ENCODE peak calls at places on chromosomes 4 and X, in ten cellular contexts. E is mucosa of descending colon, T is coronary artery, X is glutamatergic neuron, Y is fibroblast of lung, Q is Peyer's patch, O is heart right ventricle, V is fibroblast of mammary gland, Z is upper lobe of left lung, M is B cell. U is an unnamed sample.

GRCh38 chr4:98181815-98182214 is 38.5 kb upstream of the STPG2 start:
- DNase-seq in M (no peak), X (no peak), Z (no peak), E (no peak), Y (peak), T (no peak), V (peak), O (no peak), Q (no peak), U (no peak)

GRCh38 chrX:128739539-128739938 is 687.3 kb upstream of the ACTRT1 start:
- DNase-seq in M (no peak), Y (no peak), V (no peak), X (no peak), T (no peak), O (no peak), E (no peak), Q (no peak), Z (no peak), U (no peak)

GRCh38 chr4:87807402-87807801 is 8.0 kb downstream of the IBSP start:
- DNase-seq in M (no peak), Z (no peak), X (no peak), E (no peak), Q (no peak), O (no peak), V (peak), T (no peak), Y (peak), U (no peak)

GRCh38 chrX:153381684-153382532 is 19.2 kb downstream of the PNMA6E start:
- DNase-seq in T (peak), Z (no peak), Y (peak), Q (no peak), O (peak), M (no peak), E (no peak), V (peak), X (no peak), U (peak)

GRCh38 chrX:52138830-52139544 is 45.7 kb upstream of the MAGED4 start:
- DNase-seq in Y (no peak), Z (no peak), Q (no peak), V (no peak), E (no peak), M (no peak), X (no peak), T (no peak), O (no peak), U (no peak)

GRCh38 chr4:37956941-37957340 is 3.3 kb upstream of the PTTG2 start:
- DNase-seq in V (no peak), T (no peak), Y (no peak), E (no peak), X (no peak), M (no peak), Q (no peak), O (no peak), Z (no peak), U (no peak)

GRCh38 chrX:31376408-31376807 is 304.6 kb upstream of the FTHL17 start:
- DNase-seq in M (no peak), X (no peak), V (no peak), Y (no peak), Q (no peak), Z (no peak), E (no peak), O (no peak), T (no peak), U (no peak)

GRCh38 chr4:164856396-164856795 is 20.6 kb upstream of the APELA start:
- DNase-seq in O (no peak), Y (no peak), V (no peak), Q (no peak), Z (no peak), T (no peak), E (no peak), M (no peak), X (no peak), U (no peak)

GRCh38 chr4:2284161-2284933 is 22.4 kb upstream of the MXD4 start:
- DNase-seq in Y (no peak), O (no peak), E (peak), Z (no peak), Q (peak), X (peak), M (no peak), T (no peak), V (no peak), U (no peak)

GRCh38 chrX:114583646-114584433 is at the start of gene HTR2C:
- DNase-seq in O (no peak), E (no peak), X (no peak), M (no peak), Y (no peak), V (no peak), Z (no peak), Q (no peak), T (no peak), U (no peak)

GRCh38 chrX:43953218-43953617 is 20.0 kb downstream of the NDP start:
- DNase-seq in Q (no peak), M (no peak), O (no peak), Z (no peak), Y (no peak), X (no peak), V (peak), E (no peak), T (no peak), U (no peak)

GRCh38 chr4:109930872-109931271 is 18.2 kb downstream of the EGF start:
- DNase-seq in V (no peak), O (no peak), E (no peak), X (no peak), Y (no peak), Q (no peak), Z (no peak), M (no peak), T (no peak), U (no peak)

GRCh38 chrX:134171661-134172587 is 65.1 kb upstream of the CCDC160 start:
- DNase-seq in Y (peak), X (peak), V (no peak), O (peak), Z (no peak), T (no peak), Q (peak), M (peak), E (peak), U (peak)

GRCh38 chr4:157221895-157222763 is 1.6 kb downstream of the GRIA2 start:
- DNase-seq in E (peak), Y (no peak), V (no peak), Z (no peak), X (peak), T (no peak), M (no peak), Q (peak), O (no peak), U (peak)

GRCh38 chrX:20061869-20062254 is 54.8 kb downstream of the MAP7D2 start:
- DNase-seq in V (peak), Q (no peak), E (no peak), Y (peak), Z (no peak), X (no peak), M (no peak), O (no peak), T (no peak), U (no peak)

GRCh38 chr4:156291317-156291716 is 337.7 kb upstream of the CTSO start:
- DNase-seq in Z (no peak), X (no peak), M (no peak), T (no peak), Y (peak), O (no peak), V (peak), E (no peak), Q (no peak), U (no peak)

GRCh38 chrX:121308276-121308805 is 260.9 kb downstream of the GLUD2 start:
- DNase-seq in T (no peak), E (no peak), O (peak), Q (no peak), V (peak), Y (no peak), M (no peak), Z (no peak), X (peak), U (peak)

GRCh38 chr4:100935090-100935489 is 412.2 kb downstream of the PPP3CA start:
- DNase-seq in Q (no peak), T (no peak), Z (no peak), O (no peak), M (peak), E (no peak), V (peak), Y (peak), X (no peak), U (no peak)
- TF ChIP-seq CTCF in Q (peak), T (no peak), Z (no peak), O (peak), M (peak), E (no peak), V (peak), Y (peak), X (no peak), U (peak)

GRCh38 chr4:153641532-153641931 is 42.5 kb upstream of the TLR2 start:
- DNase-seq in T (no peak), X (no peak), Y (no peak), M (no peak), O (no peak), E (no peak), Q (no peak), Z (no peak), V (peak), U (no peak)

GRCh38 chr4:153638999-153639398 is 45.1 kb upstream of the TLR2 start:
- DNase-seq in Y (no peak), Q (no peak), M (no peak), O (no peak), V (no peak), E (no peak), Z (no peak), X (no peak), T (no peak), U (no peak)

GRCh38 chr4:153639556-153640475 is 44.3 kb upstream of the TLR2 start:
- DNase-seq in Y (no peak), V (no peak), X (no peak), E (no peak), Q (no peak), Z (no peak), M (no peak), T (no peak), O (no peak), U (no peak)

GRCh38 chr4:153638011-153638410 is 46.1 kb upstream of the TLR2 start:
- DNase-seq in O (no peak), Y (no peak), Q (no peak), Z (no peak), V (no peak), X (no peak), E (no peak), T (no peak), M (no peak), U (no peak)

GRCh38 chr4:153640476-153640802 is 43.6 kb upstream of the TLR2 start:
- DNase-seq in T (no peak), Y (no peak), O (no peak), V (no peak), Q (no peak), E (no peak), X (no peak), M (no peak), Z (no peak), U (no peak)
- TF ChIP-seq CTCF in T (no peak), Y (no peak), O (no peak), V (no peak), Q (no peak), E (no peak), X (no peak), M (no peak), Z (no peak), U (no peak)

DNA sequence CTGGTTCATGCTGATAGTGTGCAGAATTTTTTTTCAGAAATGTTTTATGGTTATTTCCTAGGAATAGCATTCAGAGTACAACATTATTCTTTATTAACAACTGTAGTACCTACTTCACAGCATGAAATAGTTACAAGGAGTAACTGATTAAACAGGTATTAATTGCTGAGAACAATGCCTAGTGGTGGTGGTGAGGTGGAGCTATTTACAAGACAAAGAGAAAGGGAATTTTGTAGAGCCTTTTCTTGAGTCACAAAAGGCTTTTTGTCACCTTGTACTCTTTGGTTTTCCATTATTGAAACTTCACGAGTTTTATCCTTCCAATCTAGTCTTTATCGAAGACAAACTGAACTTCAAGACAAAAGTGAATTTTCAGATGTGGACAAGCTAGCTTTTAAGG is 27.5 kb downstream of the OFD1 start:
- DNase-seq in E (no peak), M (no peak), T (no peak), X (no peak), Y (no peak), V (no peak), Q (no peak), O (no peak), Z (no peak), U (no peak)
- TF ChIP-seq CTCF in E (no peak), M (no peak), T (no peak), X (no peak), Y (no peak), V (no peak), Q (no peak), O (no peak), Z (no peak), U (no peak)

GRCh38 chr4:108030332-108030731 is 40.6 kb downstream of the HADH start:
- DNase-seq in E (no peak), M (peak), X (peak), Z (no peak), T (no peak), Y (peak), V (peak), O (peak), Q (peak), U (peak)
- TF ChIP-seq CTCF in E (no peak), M (no peak), X (peak), Z (no peak), T (no peak), Y (peak), V (peak), O (peak), Q (peak), U (no peak)

DNA sequence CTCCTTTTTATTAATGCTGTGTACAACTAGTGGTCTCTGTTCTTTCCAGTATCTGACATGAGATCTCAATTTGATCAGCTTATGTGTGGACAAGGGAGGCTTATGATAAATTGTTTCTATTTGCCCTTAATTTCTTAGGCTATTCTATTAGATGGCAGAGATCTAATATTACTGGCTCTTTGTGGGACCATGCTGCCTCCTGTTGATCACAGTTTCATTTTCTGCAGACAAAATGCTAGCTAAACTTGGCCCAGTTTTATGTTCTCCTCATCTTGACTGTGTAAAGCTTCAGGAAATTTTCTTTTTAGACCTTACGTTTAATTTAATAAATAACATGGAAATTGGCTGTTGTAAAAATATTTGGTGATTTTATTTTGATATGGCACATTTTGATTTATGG is 627.1 kb upstream of the AADAT start:
- DNase-seq in T (no peak), V (peak), Z (no peak), M (no peak), O (no peak), E (no peak), Q (no peak), X (no peak), Y (no peak), U (no peak)
- TF ChIP-seq CTCF in T (no peak), V (no peak), Z (no peak), M (no peak), O (no peak), E (no peak), Q (peak), X (no peak), Y (no peak), U (no peak)

GRCh38 chr4:151901631-151902030 is 140.8 kb upstream of the GATB start:
- DNase-seq in Y (no peak), E (no peak), Q (no peak), V (no peak), T (no peak), M (no peak), O (no peak), X (no peak), Z (no peak), U (no peak)

GRCh38 chr4:151908734-151909497 is 148.1 kb upstream of the GATB start:
- DNase-seq in O (no peak), Q (no peak), E (no peak), X (no peak), T (no peak), M (no peak), Y (no peak), V (no peak), Z (no peak), U (no peak)

DNA sequence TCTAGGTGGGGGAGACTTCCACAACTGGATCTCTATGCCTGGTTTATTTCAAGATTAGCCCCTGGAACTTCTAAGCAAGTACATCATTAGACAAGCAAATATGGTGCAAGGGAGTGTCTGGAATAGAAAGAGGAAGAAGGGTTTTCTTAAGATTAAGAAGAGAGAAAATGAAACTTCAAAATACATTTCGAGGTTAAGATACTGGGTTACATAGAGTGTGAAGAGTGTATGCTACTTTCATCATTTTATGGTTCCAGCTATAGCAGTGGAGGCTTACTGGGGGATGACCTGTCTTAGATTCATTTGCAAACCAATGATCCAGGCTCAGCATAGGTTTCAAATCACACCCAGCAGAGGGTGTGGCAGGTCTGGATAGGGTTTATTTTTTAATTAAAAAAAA is 144.4 kb upstream of the GATB start:
- DNase-seq in V (no peak), M (no peak), X (no peak), T (no peak), Z (no peak), E (no peak), Y (no peak), O (no peak), Q (no peak), U (no peak)
- TF ChIP-seq CTCF in V (no peak), M (no peak), X (no peak), T (no peak), Z (no peak), E (no peak), Y (no peak), O (no peak), Q (no peak), U (no peak)

U was measured in endothelial cell.